ENCODE peak calls at places on chromosomes 12 and 14, in eight cellular contexts. D is IMR-90; J is AG10803; Y is choroid plexus epithelial cell; L is prostate gland; C is Jurkat, Clone E6-1; U is fibroblast of lung; R is effector memory CD4-positive, alpha-beta T cell. F is an unnamed sample.

GRCh38 chr12:84502907-84503787 is 409.5 kb downstream of the SLC6A15 start:
- DNase-seq in D (peak), J (peak), Y (peak), L (peak), C (peak), U (peak), R (no peak), F (peak)

GRCh38 chr12:102326987-102327386 is 129.4 kb upstream of the PMCH start:
- DNase-seq in D (peak), J (no peak), Y (no peak), L (no peak), C (no peak), U (no peak), R (no peak), F (no peak)

GRCh38 chr12:3152013-3152412 is 74.8 kb downstream of the TSPAN9 start:
- DNase-seq in D (no peak), J (peak), Y (peak), L (no peak), C (no peak), U (peak), R (no peak), F (no peak)

GRCh38 chr14:64196026-64196425 is 98.1 kb downstream of the ESR2 start:
- DNase-seq in D (no peak), J (no peak), Y (no peak), L (no peak), C (no peak), U (no peak), R (no peak), F (no peak)

GRCh38 chr12:1527789-1528188 is 66.6 kb downstream of the FBXL14 start:
- DNase-seq in D (peak), J (peak), Y (peak), L (no peak), C (no peak), U (peak), R (no peak), F (peak)

GRCh38 chr14:22339277-22339676 is 249.7 kb downstream of the DAD1 start:
- DNase-seq in D (peak), J (peak), Y (peak), L (no peak), C (no peak), U (peak), R (no peak), F (peak)

GRCh38 chr14:52268191-52269061 is 928 bp downstream of the PTGDR start:
- DNase-seq in D (peak), J (peak), Y (peak), L (no peak), C (no peak), U (peak), R (no peak), F (no peak)

GRCh38 chr14:23931705-23932314 is 21.8 kb upstream of the DHRS4 start:
- DNase-seq in D (no peak), J (no peak), Y (no peak), L (no peak), C (no peak), U (no peak), R (no peak), F (no peak)

GRCh38 chr12:3885179-3886094 is 12.2 kb upstream of the PARP11 start:
- DNase-seq in D (peak), J (peak), Y (peak), L (peak), C (peak), U (peak), R (peak), F (no peak)

GRCh38 chr14:63542231-63542999 is 762 bp downstream of the PPP2R5E start:
- DNase-seq in D (no peak), J (peak), Y (no peak), L (peak), C (no peak), U (peak), R (no peak), F (no peak)

GRCh38 chr14:76575108-76575507 is 186.2 kb upstream of the VASH1 start:
- DNase-seq in D (no peak), J (no peak), Y (no peak), L (no peak), C (no peak), U (no peak), R (no peak), F (no peak)

GRCh38 chr14:76577090-76577489 is 184.2 kb upstream of the VASH1 start:
- DNase-seq in D (no peak), J (no peak), Y (no peak), L (no peak), C (no peak), U (no peak), R (no peak), F (no peak)

GRCh38 chr14:76576047-76576741 is 185.1 kb upstream of the VASH1 start:
- DNase-seq in D (peak), J (no peak), Y (peak), L (no peak), C (no peak), U (peak), R (no peak), F (no peak)

GRCh38 chr14:76577837-76578236 is 183.4 kb upstream of the VASH1 start:
- DNase-seq in D (no peak), J (no peak), Y (no peak), L (no peak), C (no peak), U (no peak), R (no peak), F (no peak)

DNA sequence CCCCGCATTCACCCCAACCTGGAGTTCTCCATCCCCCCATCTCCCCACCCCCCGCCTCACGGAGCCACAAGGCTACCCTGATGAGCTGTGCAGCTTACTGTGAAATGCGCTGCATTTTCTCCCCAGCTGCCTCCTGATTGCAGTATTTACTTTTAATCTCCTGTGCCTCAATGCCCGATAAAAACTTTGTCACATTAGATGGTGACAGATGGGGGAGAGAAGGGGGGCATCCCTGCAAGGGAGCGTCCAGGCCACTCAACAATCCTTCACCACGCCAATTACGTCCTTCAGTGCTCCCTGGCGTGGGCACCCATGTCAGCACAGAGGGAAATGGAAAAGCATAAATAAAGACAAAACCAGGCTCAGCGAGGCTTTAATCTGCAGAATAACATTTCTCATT is 186.9 kb upstream of the VASH1 start:
- DNase-seq in D (no peak), J (no peak), Y (no peak), L (no peak), C (no peak), U (no peak), R (no peak), F (no peak)
- H3K4me3 ChIP-seq in D (no peak), J (no peak), Y (no peak), L (no peak), C (no peak), U (no peak), R (no peak), F (no peak)

GRCh38 chr14:102279688-102280348 is 25.1 kb downstream of the MOK start:
- DNase-seq in D (peak), J (peak), Y (peak), L (no peak), C (no peak), U (peak), R (no peak), F (peak)
- H3K4me3 ChIP-seq in D (no peak), J (no peak), Y (no peak), L (no peak), C (no peak), U (no peak), R (no peak), F (no peak)

GRCh38 chr12:114691810-114692557 is 8.0 kb upstream of the TBX3 start:
- DNase-seq in D (no peak), J (no peak), Y (no peak), L (peak), C (no peak), U (no peak), R (no peak), F (no peak)
- H3K4me3 ChIP-seq in D (peak), J (peak), Y (peak), L (peak), C (no peak), U (peak), R (no peak), F (peak)

GRCh38 chr12:120263725-120264040 is 1.8 kb downstream of the PXN start:
- DNase-seq in D (no peak), J (no peak), Y (no peak), L (no peak), C (no peak), U (no peak), R (no peak), F (no peak)

GRCh38 chr12:120265203-120265482 is 387 bp downstream of the PXN start:
- DNase-seq in D (no peak), J (no peak), Y (no peak), L (no peak), C (no peak), U (no peak), R (no peak), F (no peak)

GRCh38 chr12:120264511-120265202 is 873 bp downstream of the PXN start:
- DNase-seq in D (no peak), J (no peak), Y (no peak), L (peak), C (no peak), U (no peak), R (no peak), F (no peak)

GRCh38 chr12:120262852-120263724 is 2.4 kb downstream of the PXN start:
- DNase-seq in D (no peak), J (peak), Y (no peak), L (no peak), C (no peak), U (no peak), R (no peak), F (peak)

DNA sequence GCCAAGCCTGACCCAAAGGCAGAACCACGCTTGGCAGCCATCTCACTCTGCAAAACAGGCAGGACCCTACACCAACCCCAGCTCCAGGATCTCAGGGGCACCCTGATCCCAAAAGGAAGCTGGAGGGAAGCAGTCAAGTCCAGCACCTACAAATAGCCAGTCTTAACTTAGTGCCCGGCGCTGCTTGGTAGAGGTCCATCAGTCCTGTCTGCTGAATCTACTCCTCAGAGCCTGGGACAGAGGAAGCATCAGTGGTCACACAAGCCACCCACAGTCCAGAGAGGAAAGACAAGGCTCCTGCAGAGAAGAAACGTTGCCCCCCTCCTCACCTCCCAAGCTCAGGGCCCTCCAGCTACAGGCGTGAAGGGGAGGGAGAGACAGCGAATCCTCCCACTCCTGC is 1.4 kb downstream of the PXN start:
- DNase-seq in D (no peak), J (no peak), Y (no peak), L (peak), C (no peak), U (no peak), R (no peak), F (no peak)
- H3K4me3 ChIP-seq in D (peak), J (peak), Y (peak), L (peak), C (no peak), U (peak), R (peak), F (peak)

GRCh38 chr14:35340616-35341453 is 48.7 kb downstream of the PSMA6 start:
- DNase-seq in D (no peak), J (no peak), Y (no peak), L (no peak), C (no peak), U (no peak), R (no peak), F (no peak)
- H3K4me3 ChIP-seq in D (no peak), J (no peak), Y (no peak), L (no peak), C (no peak), U (no peak), R (no peak), F (no peak)